ENCODE peak calls at places on chromosomes 12 and 14, in four cellular contexts. C, Y, L and V are unnamed samples.

GRCh38 chr12:114403044-114403689 is 2.8 kb downstream of the TBX5 start:
- DNase-seq in C (no peak), Y (no peak), L (peak), V (no peak)

GRCh38 chr12:15754233-15754632 is 35.0 kb downstream of the EPS8 start:
- DNase-seq in C (no peak), Y (no peak), L (peak), V (no peak)

GRCh38 chr14:29906256-29906885 is 21.3 kb downstream of the PRKD1 start:
- DNase-seq in C (peak), Y (no peak), L (peak), V (no peak)

GRCh38 chr14:99188721-99189120 is 83.3 kb downstream of the BCL11B start:
- DNase-seq in C (no peak), Y (peak), L (no peak), V (no peak)

GRCh38 chr12:117875652-117876491 is 92.9 kb downstream of the KSR2 start:
- DNase-seq in C (no peak), Y (peak), L (peak), V (peak)

GRCh38 chr14:104370256-104370870 is 209.2 kb upstream of the C14orf180 start:
- DNase-seq in C (no peak), Y (peak), L (no peak), V (peak)

GRCh38 chr12:57201219-57201618 is 15.4 kb upstream of the NXPH4 start:
- DNase-seq in C (no peak), Y (no peak), L (no peak), V (no peak)

GRCh38 chr12:73057428-73057827 is 785.3 kb downstream of the TRHDE start:
- DNase-seq in C (no peak), Y (peak), L (no peak), V (no peak)

GRCh38 chr14:52338282-52338681 is 24.2 kb downstream of the PTGER2 start:
- DNase-seq in C (no peak), Y (no peak), L (peak), V (peak)

GRCh38 chr12:82517027-82517426 is 158.7 kb downstream of the METTL25 start:
- DNase-seq in C (peak), Y (peak), L (peak), V (no peak)

GRCh38 chr12:119008691-119009221 is 27.4 kb downstream of the SRRM4 start:
- DNase-seq in C (no peak), Y (no peak), L (no peak), V (peak)

GRCh38 chr12:52331833-52332232 is 10.6 kb upstream of the KRT83 start:
- DNase-seq in C (no peak), Y (no peak), L (no peak), V (no peak)

GRCh38 chr14:92577321-92577742 is 63.8 kb downstream of the RIN3 start:
- DNase-seq in C (no peak), Y (no peak), L (no peak), V (no peak)

GRCh38 chr14:64700894-64701293 is 3.3 kb upstream of the PLEKHG3 start:
- DNase-seq in C (peak), Y (no peak), L (no peak), V (no peak)

GRCh38 chr14:105495990-105496830 is 5.2 kb downstream of the TEDC1 start:
- DNase-seq in C (no peak), Y (no peak), L (no peak), V (no peak)